ENCODE peak calls at places on chromosomes 5 and 9, in five cellular contexts. S is H1, O is hepatocyte, C is fibroblast of lung, T is MM.1S. P is an unnamed sample. For H3K4me1, the result is how much of the 10 kb centered on the place peaks cover.

GRCh38 chr9:137117269-137117731 is 2.8 kb upstream of the DPP7 start:
- DNase-seq in S (no peak), O (no peak), T (no peak), C (no peak), P (no peak)

GRCh38 chr5:131610198-131611063 is 24.6 kb downstream of the RAPGEF6 start:
- DNase-seq in T (no peak), O (peak), S (no peak), C (peak), P (peak)

GRCh38 chr9:109253637-109254284 is 67.1 kb downstream of the EPB41L4B start:
- DNase-seq in C (peak), O (peak), S (no peak), T (no peak), P (peak)

GRCh38 chr5:103060414-103060954 is 59.5 kb downstream of the GIN1 start:
- DNase-seq in T (no peak), O (peak), C (no peak), S (no peak), P (no peak)

GRCh38 chr5:160787247-160787646 is 64.8 kb downstream of the ATP10B start:
- DNase-seq in O (peak), C (no peak), S (peak), T (peak), P (no peak)

GRCh38 chr5:131587541-131587940 is 47.5 kb downstream of the RAPGEF6 start:
- DNase-seq in S (no peak), T (no peak), O (no peak), C (peak), P (no peak)

GRCh38 chr5:35852084-35852734 is 4.5 kb upstream of the IL7R start:
- DNase-seq in O (no peak), T (peak), C (peak), S (no peak), P (no peak)

GRCh38 chr5:9015937-9016270 is 530.0 kb downstream of the SEMA5A start:
- DNase-seq in T (no peak), C (no peak), O (no peak), S (no peak), P (no peak)

GRCh38 chr9:115939065-115939765 is 214.4 kb upstream of the PAPPA start:
- DNase-seq in S (no peak), C (peak), T (no peak), O (no peak), P (no peak)

GRCh38 chr9:75844321-75844720 is 46.2 kb upstream of the PCSK5 start:
- DNase-seq in C (no peak), T (no peak), O (no peak), S (no peak), P (no peak)

GRCh38 chr5:36162810-36163486 is 11.0 kb downstream of the SKP2 start:
- DNase-seq in O (no peak), T (no peak), S (no peak), C (no peak), P (no peak)

GRCh38 chr9:93577045-93577939 is 908 bp downstream of the PHF2 start:
- DNase-seq in C (no peak), S (no peak), O (peak), T (peak), P (peak)

GRCh38 chr9:104740596-104740995 is 6.9 kb upstream of the NIPSNAP3A start:
- DNase-seq in O (no peak), S (no peak), T (no peak), C (peak), P (peak)

GRCh38 chr9:112249277-112249676 is 74.2 kb upstream of the SUSD1 start:
- DNase-seq in S (no peak), T (peak), C (peak), O (no peak), P (no peak)

GRCh38 chr5:75330404-75330803 is 6.6 kb upstream of the HMGCR start:
- DNase-seq in O (no peak), C (no peak), S (no peak), T (no peak), P (no peak)

GRCh38 chr9:37963936-37964739 is 60.2 kb upstream of the SLC25A51 start:
- DNase-seq in C (peak), S (no peak), O (peak), T (no peak), P (peak)

GRCh38 chr9:109241931-109242330 is 74.9 kb upstream of the FRRS1L start:
- DNase-seq in S (no peak), T (no peak), O (no peak), C (no peak), P (no peak)

GRCh38 chr9:74556685-74557084 is 59.5 kb downstream of the RORB start:
- DNase-seq in C (peak), T (no peak), O (no peak), S (no peak), P (no peak)

GRCh38 chr5:5199460-5199859 is 59.3 kb downstream of the ADAMTS16 start:
- DNase-seq in T (no peak), O (no peak), S (no peak), C (no peak), P (no peak)

GRCh38 chr5:66829826-66830225 is 233.6 kb downstream of the MAST4 start:
- DNase-seq in C (peak), O (no peak), S (no peak), T (peak), P (peak)

GRCh38 chr5:135061001-135061400 is 27.0 kb upstream of the PITX1 start:
- DNase-seq in T (no peak), C (no peak), S (no peak), O (no peak), P (no peak)

GRCh38 chr9:120436937-120437592 is 142.9 kb downstream of the CDK5RAP2 start:
- DNase-seq in O (no peak), C (no peak), T (no peak), S (no peak), P (no peak)

GRCh38 chr5:76583163-76584047 is 39.8 kb downstream of the F2RL2 start:
- DNase-seq in T (peak), O (no peak), C (peak), S (no peak), P (no peak)

GRCh38 chr9:130300739-130301138 is 35.2 kb downstream of the HMCN2 start:
- DNase-seq in S (no peak), T (no peak), C (no peak), O (no peak), P (no peak)

GRCh38 chr5:177094224-177095087 is 7.7 kb downstream of the FGFR4 start:
- DNase-seq in T (no peak), S (no peak), C (no peak), O (peak), P (no peak)

GRCh38 chr9:99173570-99174504 is 47.9 kb downstream of the ALG2 start:
- DNase-seq in T (no peak), S (no peak), C (no peak), O (no peak), P (no peak)

GRCh38 chr5:133675376-133676154 is 63.2 kb upstream of the FSTL4 start:
- DNase-seq in C (no peak), S (no peak), T (no peak), O (no peak), P (no peak)

GRCh38 chr5:72433520-72433919 is 73.7 kb downstream of the ZNF366 start:
- DNase-seq in O (no peak), C (peak), S (no peak), T (no peak), P (no peak)

GRCh38 chr9:69760278-69760610 is 433 bp upstream of the PTAR1 start:
- DNase-seq in T (no peak), O (no peak), C (no peak), S (no peak), P (no peak)

GRCh38 chr5:79859588-79859987 is 131.5 kb downstream of the MTX3 start:
- DNase-seq in S (peak), T (no peak), C (no peak), O (no peak), P (no peak)

GRCh38 chr5:157900644-157901043 is 41.7 kb upstream of the CLINT1 start:
- DNase-seq in T (peak), O (no peak), S (no peak), C (no peak), P (no peak)

GRCh38 chr9:2621678-2622360 is at the start of gene VLDLR:
- DNase-seq in T (peak), C (peak), S (peak), O (peak), P (peak)

GRCh38 chr9:21741151-21741550 is 61.3 kb upstream of the MTAP start:
- DNase-seq in S (no peak), O (no peak), C (peak), T (no peak), P (no peak)

GRCh38 chr5:58871648-58872242 is 288.9 kb downstream of the RAB3C start:
- DNase-seq in S (no peak), C (peak), T (peak), O (peak), P (no peak)

GRCh38 chr9:87227456-87227855 is 270.2 kb upstream of the DAPK1 start:
- DNase-seq in O (no peak), C (no peak), T (no peak), S (no peak), P (no peak)

GRCh38 chr5:76689321-76690026 is 26.5 kb upstream of the F2R start:
- DNase-seq in C (peak), O (no peak), T (no peak), S (no peak), P (peak)

GRCh38 chr9:135492886-135493669 is 7.4 kb upstream of the MRPS2 start:
- DNase-seq in S (no peak), T (no peak), O (no peak), C (no peak), P (no peak)

GRCh38 chr9:132049323-132049882 is 30.3 kb downstream of the MED27 start:
- DNase-seq in O (no peak), S (no peak), C (peak), T (no peak), P (no peak)

GRCh38 chr9:136944094-136944518 is 432 bp downstream of the FBXW5 start:
- DNase-seq in C (peak), T (no peak), O (peak), S (peak), P (no peak)

GRCh38 chr5:14522721-14523120 is 58.9 kb upstream of the OTULINL start:
- DNase-seq in S (no peak), T (no peak), C (no peak), O (no peak), P (no peak)
- H3K4me2 ChIP-seq in S (no peak), T (no peak), C (no peak), O (no peak), P (no peak)

GRCh38 chr9:127180457-127181314 is 58.3 kb upstream of the ANGPTL2 start:
- DNase-seq in O (no peak), S (no peak), C (no peak), T (no peak), P (no peak)
- H3K4me1 ChIP-seq in O (under half), S (under half), C (under half), T (under half), P (under half)

GRCh38 chr9:133710661-133711427 is 27.3 kb downstream of the SARDH start:
- DNase-seq in S (no peak), O (no peak), T (no peak), C (no peak), P (no peak)
- H3K4me2 ChIP-seq in S (no peak), O (no peak), T (no peak), C (no peak), P (no peak)

DNA sequence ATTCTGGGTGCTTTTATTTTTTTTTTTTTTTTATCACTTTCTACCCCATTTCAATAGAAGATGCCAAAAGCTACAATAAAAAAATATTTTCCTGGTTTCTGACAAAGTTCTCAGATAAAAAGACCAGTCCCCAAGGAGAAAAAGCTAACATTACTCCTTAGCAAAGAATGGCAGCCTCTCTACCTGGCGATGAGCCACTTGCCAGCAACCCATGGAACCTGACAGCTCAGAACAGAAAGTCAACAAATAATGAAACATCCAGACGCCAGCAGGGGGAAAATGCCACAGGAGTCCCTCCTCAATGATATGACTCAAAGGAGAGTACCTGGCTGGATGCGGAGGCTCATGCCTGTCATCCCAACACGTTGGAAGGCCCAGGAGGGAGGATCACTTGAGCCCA is 123.2 kb downstream of the MYO10 start:
- DNase-seq in S (no peak), T (no peak), O (peak), C (peak), P (peak)
- H3K4me1 ChIP-seq in S (under half), T (under half), O (under half), C (under half), P (under half)

GRCh38 chr5:3980146-3980545 is 384.5 kb downstream of the IRX1 start:
- DNase-seq in T (no peak), O (no peak), C (no peak), S (no peak), P (no peak)
- H3K4me2 ChIP-seq in T (no peak), O (no peak), C (no peak), S (no peak), P (no peak)

DNA sequence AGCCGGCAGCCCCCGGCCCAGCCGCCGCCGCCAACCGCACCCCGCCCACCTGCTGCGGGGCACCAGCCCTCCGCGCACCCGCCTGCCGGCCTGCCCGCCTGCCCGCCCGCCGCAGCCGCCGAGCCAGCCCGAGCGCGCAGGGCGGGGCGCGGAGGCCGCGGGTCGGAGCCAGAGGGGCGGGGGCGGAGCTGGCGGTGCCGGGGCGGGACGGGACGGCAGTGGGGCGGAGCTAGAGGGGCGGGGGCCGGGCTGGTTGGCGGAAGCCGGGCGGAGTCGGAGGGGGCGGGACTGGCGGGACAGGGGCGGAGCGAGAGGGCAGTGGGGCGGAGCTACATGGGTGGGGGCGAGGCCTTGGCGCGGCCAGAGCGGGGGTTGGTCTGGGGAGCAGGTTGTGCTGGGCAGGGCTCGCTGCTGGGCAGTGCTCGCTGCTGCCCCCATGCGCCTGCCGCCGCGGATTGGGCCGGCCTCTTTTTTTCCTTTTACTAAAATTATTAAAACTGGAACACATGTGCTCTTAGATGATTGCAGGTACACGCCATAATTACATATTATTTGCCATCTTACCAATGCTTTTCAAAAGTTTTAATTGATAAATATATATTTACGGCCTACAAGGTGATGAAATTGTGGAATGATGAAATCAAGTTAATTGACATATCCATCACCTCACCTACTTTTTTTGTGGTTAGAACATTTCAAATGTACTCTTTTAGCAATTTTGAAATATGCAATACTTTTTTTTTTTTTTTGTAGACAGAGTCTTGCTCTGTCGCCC is at the start of gene SH3GLB2:
- DNase-seq in O (peak), T (peak), S (peak), C (peak), P (peak)
- H3K4me1 ChIP-seq in O (under half), T (under half), S (under half), C (under half), P (under half)

P was measured in PC-9.